ENCODE peak calls at places on chromosome 3, in six cellular contexts. O is OCI-LY7, X is H9, C is dorsolateral prefrontal cortex, E is heart left ventricle, Y is tibial artery. D is an unnamed sample.

GRCh38 chr3:48397767-48398681 is 26.0 kb downstream of the FBXW12 start:
- DNase-seq in Y (no peak), E (peak), O (no peak), C (no peak), X (peak), D (no peak)

GRCh38 chr3:125643127-125643526 is 47.8 kb upstream of the OSBPL11 start:
- DNase-seq in C (no peak), Y (no peak), O (no peak), X (no peak), E (no peak), D (no peak)

GRCh38 chr3:157248590-157249425 is 88.9 kb upstream of the CCNL1 start:
- DNase-seq in X (no peak), C (no peak), O (no peak), Y (no peak), E (peak), D (no peak)

GRCh38 chr3:134291300-134292254 is 40.9 kb upstream of the RYK start:
- DNase-seq in O (no peak), C (no peak), X (no peak), E (peak), Y (peak), D (no peak)

GRCh38 chr3:196778755-196779154 is 39.1 kb downstream of the PAK2 start:
- DNase-seq in X (no peak), Y (no peak), O (no peak), C (no peak), E (no peak), D (no peak)

GRCh38 chr3:16606398-16606797 is 1.2 kb upstream of the DAZL start:
- DNase-seq in O (no peak), E (no peak), X (no peak), C (no peak), Y (no peak), D (no peak)

GRCh38 chr3:56087460-56087859 is 380.8 kb downstream of the ERC2 start:
- DNase-seq in O (no peak), E (no peak), C (no peak), X (no peak), Y (no peak), D (no peak)

GRCh38 chr3:50302095-50303037 is 1.0 kb downstream of the HYAL1 start:
- DNase-seq in O (no peak), Y (no peak), C (no peak), X (no peak), E (peak), D (no peak)

GRCh38 chr3:141979050-141979671 is 102.7 kb downstream of the ATP1B3 start:
- DNase-seq in Y (no peak), X (no peak), E (no peak), O (no peak), C (no peak), D (no peak)

GRCh38 chr3:139534992-139535879 is 4.3 kb downstream of the RBP1 start:
- DNase-seq in C (no peak), O (no peak), Y (peak), E (peak), X (peak), D (no peak)

GRCh38 chr3:34178415-34178814 is 380.0 kb downstream of the PDCD6IP start:
- DNase-seq in C (no peak), E (no peak), O (no peak), Y (no peak), X (no peak), D (no peak)

GRCh38 chr3:179146911-179147570 is 1.1 kb upstream of the PIK3CA start:
- DNase-seq in O (peak), Y (no peak), E (no peak), X (no peak), C (no peak), D (no peak)

GRCh38 chr3:56990295-56991015 is 70.0 kb upstream of the SPATA12 start:
- DNase-seq in X (no peak), C (no peak), Y (no peak), E (no peak), O (no peak), D (no peak)

GRCh38 chr3:535566-536416 is 339.2 kb downstream of the CHL1 start:
- DNase-seq in O (no peak), X (peak), E (peak), Y (no peak), C (no peak), D (no peak)

GRCh38 chr3:72242326-72242725 is 457.4 kb upstream of the PROK2 start:
- DNase-seq in C (no peak), O (no peak), Y (no peak), X (no peak), E (no peak), D (no peak)

GRCh38 chr3:124829819-124830554 is 57.2 kb downstream of the ITGB5 start:
- DNase-seq in Y (no peak), C (no peak), X (no peak), O (no peak), E (no peak), D (no peak)

GRCh38 chr3:58603606-58604005 is 26.4 kb upstream of the FAM107A start:
- DNase-seq in E (no peak), Y (no peak), X (no peak), O (no peak), C (no peak), D (peak)

GRCh38 chr3:23439080-23439479 is 236.0 kb downstream of the UBE2E2 start:
- DNase-seq in O (no peak), E (no peak), Y (no peak), X (no peak), C (no peak), D (no peak)

GRCh38 chr3:123333401-123333800 is 115.5 kb downstream of the ADCY5 start:
- DNase-seq in X (no peak), E (peak), O (no peak), Y (peak), C (no peak), D (no peak)

GRCh38 chr3:53744351-53744750 is 101.9 kb downstream of the CHDH start:
- DNase-seq in C (no peak), Y (no peak), X (peak), O (peak), E (no peak), D (no peak)

GRCh38 chr3:146265720-146266119 is 14.8 kb upstream of the PLSCR4 start:
- DNase-seq in O (no peak), E (no peak), C (no peak), X (no peak), Y (no peak), D (no peak)

GRCh38 chr3:190586631-190587000 is 72.7 kb downstream of the IL1RAP start:
- DNase-seq in C (no peak), O (no peak), E (no peak), X (no peak), Y (no peak), D (no peak)

GRCh38 chr3:188008582-188009213 is 145.3 kb upstream of the LPP start:
- DNase-seq in X (no peak), E (no peak), Y (no peak), O (no peak), C (no peak), D (no peak)

GRCh38 chr3:129442486-129442885 is 2.5 kb downstream of the IFT122 start:
- DNase-seq in O (no peak), X (no peak), Y (no peak), E (no peak), C (no peak), D (no peak)

GRCh38 chr3:13483286-13483685 is 3.2 kb downstream of the HDAC11 start:
- DNase-seq in E (no peak), Y (peak), X (no peak), O (no peak), C (no peak), D (no peak)

GRCh38 chr3:134799393-134799792 is 4.3 kb downstream of the EPHB1 start:
- DNase-seq in X (no peak), E (no peak), C (peak), Y (peak), O (no peak), D (peak)

GRCh38 chr3:58691997-58692396 is 25.4 kb upstream of the FAM3D start:
- DNase-seq in E (no peak), O (peak), C (no peak), X (no peak), Y (no peak), D (no peak)

GRCh38 chr3:184336484-184337230 is 743 bp upstream of the FAM131A start:
- DNase-seq in E (peak), C (no peak), O (peak), X (no peak), Y (peak), D (peak)

DNA sequence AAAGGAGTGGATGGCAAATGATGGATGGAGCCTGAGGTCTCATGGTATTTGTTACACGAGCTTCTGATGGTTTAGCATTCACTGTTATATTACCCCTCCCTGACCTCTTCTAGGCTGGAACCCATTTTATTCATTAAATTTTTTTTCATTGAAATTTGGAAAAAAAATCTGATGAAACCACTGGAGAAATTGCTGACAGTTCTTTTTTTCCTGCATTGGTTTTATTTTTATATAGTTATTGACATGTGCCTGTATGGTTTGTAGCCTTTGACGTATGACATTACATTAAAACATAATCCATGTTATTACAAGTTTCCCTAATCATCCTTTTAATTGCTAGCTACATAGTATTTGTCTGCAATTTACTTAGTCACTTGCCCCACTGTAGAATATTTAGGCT is 81.8 kb downstream of the CLDN11 start:
- DNase-seq in Y (no peak), C (no peak), E (no peak), O (no peak), X (no peak), D (no peak)
- H3K27ac ChIP-seq in Y (no peak), C (no peak), E (no peak), O (no peak), X (no peak), D (no peak)

DNA sequence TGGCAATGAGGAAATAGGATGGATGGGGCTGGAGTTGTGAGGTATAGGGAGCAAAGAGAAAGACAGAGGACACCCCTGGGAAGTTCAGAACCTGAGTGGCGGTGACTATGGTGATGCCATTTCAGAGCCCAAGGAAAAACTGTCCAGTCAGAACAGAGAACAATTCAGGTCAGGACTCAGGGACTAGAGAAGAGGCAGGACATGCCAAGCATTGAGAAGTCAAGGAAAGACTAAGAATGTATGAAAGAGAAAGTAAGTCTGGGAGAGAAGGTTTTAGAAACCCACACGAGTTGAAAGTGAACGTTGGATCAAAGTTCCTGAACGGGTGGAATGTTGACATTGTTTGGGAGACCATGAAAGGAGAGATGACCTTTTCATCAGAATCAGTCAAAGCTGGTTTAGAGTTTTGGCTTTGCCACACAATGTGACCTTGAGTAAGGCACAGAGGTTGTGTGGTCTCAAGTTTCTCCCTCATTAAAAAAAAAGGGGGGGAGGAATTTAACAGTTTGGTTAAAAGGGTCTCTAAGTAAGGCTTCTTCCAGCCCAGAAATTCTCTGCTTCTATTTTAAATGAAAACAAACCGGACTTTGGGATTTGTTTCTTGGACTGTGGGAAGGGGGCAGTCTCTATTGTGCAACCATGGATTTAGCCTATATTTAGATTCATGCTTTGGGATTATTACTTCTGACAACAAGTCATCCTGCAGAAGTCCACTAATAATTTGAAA is 315.8 kb upstream of the TBL1XR1 start:
- DNase-seq in O (no peak), X (no peak), Y (no peak), E (no peak), C (no peak), D (no peak)
- H3K27ac ChIP-seq in O (no peak), X (no peak), Y (peak), E (peak), C (peak), D (no peak)

GRCh38 chr3:42192334-42193200 is 73.4 kb downstream of the CCK start:
- DNase-seq in Y (no peak), O (peak), E (no peak), X (no peak), C (no peak), D (no peak)
- H3K27ac ChIP-seq in Y (no peak), O (peak), E (no peak), X (no peak), C (no peak), D (no peak)

DNA sequence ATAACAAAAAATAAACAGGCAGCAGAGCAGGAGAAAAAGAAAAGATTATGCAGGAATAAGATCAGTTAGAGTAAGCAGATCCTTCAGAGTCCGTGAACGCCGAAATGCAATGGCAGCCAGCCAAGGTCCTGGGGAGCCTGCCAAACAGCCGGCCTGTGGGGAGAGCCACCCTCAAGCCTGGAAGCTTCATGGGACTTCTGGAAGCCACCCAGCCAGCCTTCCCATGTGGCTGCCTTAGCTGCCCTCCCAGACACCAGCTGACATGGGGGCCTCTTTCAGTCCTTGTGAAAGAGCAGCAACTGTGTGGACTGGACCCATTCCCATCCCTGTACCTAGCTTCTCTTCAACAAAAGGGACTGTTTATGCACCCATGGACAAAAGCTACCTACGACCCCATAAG is 64.9 kb upstream of the RAD18 start:
- DNase-seq in X (no peak), O (no peak), E (peak), Y (peak), C (peak), D (peak)
- H3K27ac ChIP-seq in X (no peak), O (no peak), E (peak), Y (no peak), C (peak), D (peak)

GRCh38 chr3:20072422-20072821 is 32.2 kb downstream of the KAT2B start:
- DNase-seq in O (no peak), Y (no peak), X (no peak), C (no peak), E (no peak), D (peak)

GRCh38 chr3:20074226-20075063 is 34.2 kb downstream of the KAT2B start:
- DNase-seq in C (no peak), X (no peak), E (no peak), Y (no peak), O (no peak), D (no peak)

GRCh38 chr3:20075197-20075596 is 35.0 kb downstream of the KAT2B start:
- DNase-seq in C (no peak), E (no peak), Y (no peak), X (no peak), O (no peak), D (no peak)

GRCh38 chr3:20073068-20073467 is 32.8 kb downstream of the KAT2B start:
- DNase-seq in C (no peak), E (no peak), X (no peak), O (no peak), Y (no peak), D (no peak)

DNA sequence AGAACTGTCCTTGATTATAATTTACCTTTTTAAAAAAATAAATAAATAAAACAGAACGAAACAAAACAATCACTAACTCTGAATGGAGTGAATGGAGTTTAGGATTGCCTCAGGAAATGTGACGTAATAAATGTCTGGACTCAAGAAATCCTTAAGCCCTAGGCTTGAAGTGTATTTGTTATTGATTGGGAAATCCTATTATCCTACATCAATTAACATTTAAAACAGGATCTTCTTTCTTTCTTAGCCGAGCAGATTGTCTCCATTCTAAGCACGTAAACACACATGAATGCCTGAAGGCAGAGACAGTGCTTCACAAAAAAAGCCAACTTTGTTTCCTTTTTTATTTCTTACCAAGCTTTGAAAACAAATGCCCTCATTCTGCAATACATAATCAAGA is 33.4 kb downstream of the KAT2B start:
- DNase-seq in C (no peak), E (no peak), O (no peak), Y (no peak), X (no peak), D (no peak)
- H3K27ac ChIP-seq in C (peak), E (no peak), O (no peak), Y (no peak), X (no peak), D (peak)

GRCh38 chr3:66395635-66396034 is 105.2 kb downstream of the LRIG1 start:
- DNase-seq in O (no peak), Y (no peak), X (no peak), C (no peak), E (no peak), D (no peak)

GRCh38 chr3:66392512-66392911 is 108.3 kb downstream of the LRIG1 start:
- DNase-seq in X (no peak), O (no peak), C (no peak), E (no peak), Y (no peak), D (no peak)

GRCh38 chr3:66394261-66395249 is 106.3 kb downstream of the LRIG1 start:
- DNase-seq in O (no peak), C (no peak), E (no peak), X (no peak), Y (no peak), D (no peak)

GRCh38 chr3:66392966-66393485 is 107.8 kb downstream of the LRIG1 start:
- DNase-seq in O (no peak), X (no peak), C (no peak), Y (no peak), E (no peak), D (no peak)

DNA sequence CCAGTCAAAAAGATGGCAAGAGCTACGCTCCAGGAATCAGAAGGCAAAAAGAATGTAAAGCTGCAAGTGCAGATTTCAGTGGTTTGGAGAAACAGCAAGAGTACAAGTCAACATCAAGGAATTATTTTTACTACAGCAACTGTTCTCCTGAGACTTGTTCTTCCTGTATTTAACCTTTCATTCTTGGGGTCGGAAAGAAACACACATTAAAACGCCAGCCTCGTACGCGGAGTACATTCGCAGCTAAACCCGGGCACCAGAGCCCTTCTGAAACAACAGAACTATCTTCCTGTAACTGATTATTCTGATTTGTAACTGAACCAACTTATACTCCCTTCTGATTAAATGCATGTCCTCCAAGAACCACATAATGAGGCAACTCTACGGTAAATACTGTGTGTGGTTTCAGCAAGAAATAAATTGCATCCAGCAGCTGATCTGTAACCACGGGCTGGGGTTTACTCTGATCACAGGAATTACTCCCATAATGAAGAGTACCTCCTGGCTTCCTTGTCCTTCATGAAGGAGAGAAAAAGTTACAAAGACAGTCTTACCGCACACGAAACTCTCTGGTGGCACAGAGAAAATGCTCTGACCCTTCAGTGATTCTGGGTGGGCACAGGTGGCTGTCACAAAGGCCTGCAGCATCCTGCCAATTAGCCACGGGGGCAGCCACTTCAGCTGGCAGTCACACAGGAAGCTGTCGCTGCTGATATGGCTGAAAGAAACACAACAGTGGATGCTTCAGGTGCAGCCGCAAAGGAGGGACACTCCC is 107.1 kb downstream of the LRIG1 start:
- DNase-seq in C (no peak), X (no peak), Y (no peak), E (no peak), O (peak), D (no peak)
- H3K27ac ChIP-seq in C (peak), X (no peak), Y (peak), E (peak), O (no peak), D (peak)

D was measured in caudate nucleus.